ENCODE peak calls at places on chromosomes 2 and 18, in five cellular contexts. H is fibroblast of lung, W is body of pancreas, I is PC-3, G is uterus. X is an unnamed sample.

GRCh38 chr2:102891261-102891660 is 129.4 kb downstream of the TMEM182 start:
- DNase-seq in H (no peak), G (no peak), W (no peak), I (no peak), X (no peak)

GRCh38 chr2:152505495-152505906 is 170.5 kb downstream of the FMNL2 start:
- DNase-seq in W (peak), H (peak), G (no peak), I (no peak), X (no peak)

GRCh38 chr18:28115149-28115550 is 61.8 kb downstream of the CDH2 start:
- DNase-seq in W (no peak), G (no peak), H (peak), I (peak), X (no peak)

GRCh38 chr2:37366773-37367172 is 22.3 kb downstream of the QPCT start:
- DNase-seq in W (no peak), H (no peak), G (no peak), I (no peak), X (no peak)

GRCh38 chr2:28338046-28338753 is 54.5 kb upstream of the FOSL2 start:
- DNase-seq in H (peak), I (no peak), W (peak), G (peak), X (peak)

GRCh38 chr2:133739039-133739438 is 170.8 kb upstream of the NCKAP5 start:
- DNase-seq in W (no peak), I (no peak), G (no peak), H (no peak), X (no peak)

GRCh38 chr2:23386422-23387220 is 1.6 kb downstream of the KLHL29 start:
- DNase-seq in H (no peak), W (no peak), G (peak), I (peak), X (peak)

GRCh38 chr2:128589681-128590080 is 271.0 kb upstream of the HS6ST1 start:
- DNase-seq in I (no peak), W (no peak), H (no peak), G (no peak), X (no peak)

GRCh38 chr2:108918156-108918845 is 70.7 kb downstream of the EDAR start:
- DNase-seq in I (no peak), W (no peak), G (no peak), H (no peak), X (peak)

GRCh38 chr2:135473567-135473966 is 57.5 kb downstream of the ZRANB3 start:
- DNase-seq in I (peak), H (peak), W (no peak), G (no peak), X (no peak)

GRCh38 chr2:10977636-10978035 is 65.9 kb downstream of the KCNF1 start:
- DNase-seq in W (no peak), H (peak), I (no peak), G (no peak), X (no peak)

GRCh38 chr2:41194235-41194634 is 742.3 kb upstream of the SLC8A1 start:
- DNase-seq in H (peak), G (no peak), W (peak), I (peak), X (no peak)

GRCh38 chr2:157375384-157375783 is 49.8 kb upstream of the ERMN start:
- DNase-seq in I (no peak), G (no peak), W (no peak), H (no peak), X (no peak)

GRCh38 chr18:72871091-72871490 is 3.3 kb upstream of the NETO1 start:
- DNase-seq in W (no peak), H (peak), G (no peak), I (peak), X (no peak)

GRCh38 chr2:223494987-223495386 is 107.2 kb downstream of the SCG2 start:
- DNase-seq in W (no peak), H (no peak), I (no peak), G (no peak), X (no peak)

DNA sequence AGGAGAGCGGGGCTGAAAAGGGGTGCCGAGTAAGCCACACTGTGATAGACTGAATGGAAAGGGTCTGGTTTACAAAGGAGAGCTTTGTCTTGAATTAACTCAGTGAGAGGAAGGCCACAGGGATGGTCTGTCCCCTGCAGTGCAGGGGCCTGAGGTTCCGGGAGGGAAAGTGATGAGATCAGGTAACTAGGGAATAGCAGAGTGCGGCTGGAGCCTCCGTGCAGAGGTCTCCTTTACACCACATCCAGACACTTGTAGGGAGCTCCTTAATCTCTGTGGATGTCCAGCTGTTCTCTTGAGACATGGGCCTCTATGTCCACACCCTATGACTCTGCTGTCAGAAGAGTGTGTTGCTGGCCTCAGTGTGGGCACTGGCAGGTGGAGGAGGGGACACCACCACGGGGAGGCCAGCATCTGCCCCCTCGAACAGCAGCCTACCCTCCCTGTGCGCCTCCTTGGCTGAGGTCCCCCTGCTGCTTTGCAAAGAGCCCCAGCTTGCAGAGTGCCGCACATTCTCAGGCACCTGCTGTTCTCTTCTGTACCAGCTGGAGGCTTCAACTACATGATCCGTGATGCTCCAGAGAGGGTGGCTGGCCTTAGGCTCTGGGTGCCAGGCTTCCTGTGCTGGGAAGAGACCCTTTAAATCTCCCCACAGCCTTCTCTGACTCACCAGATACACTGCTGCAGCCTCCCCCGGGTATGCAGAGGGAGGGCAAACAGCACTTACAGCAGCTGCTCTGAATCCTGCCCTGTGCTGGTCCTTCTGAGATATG is 25.9 kb downstream of the ENOSF1 start:
- DNase-seq in H (no peak), G (no peak), W (no peak), I (no peak), X (no peak)
- TF ChIP-seq CTCF in H (no peak), G (no peak), W (no peak), I (no peak), X (no peak)

DNA sequence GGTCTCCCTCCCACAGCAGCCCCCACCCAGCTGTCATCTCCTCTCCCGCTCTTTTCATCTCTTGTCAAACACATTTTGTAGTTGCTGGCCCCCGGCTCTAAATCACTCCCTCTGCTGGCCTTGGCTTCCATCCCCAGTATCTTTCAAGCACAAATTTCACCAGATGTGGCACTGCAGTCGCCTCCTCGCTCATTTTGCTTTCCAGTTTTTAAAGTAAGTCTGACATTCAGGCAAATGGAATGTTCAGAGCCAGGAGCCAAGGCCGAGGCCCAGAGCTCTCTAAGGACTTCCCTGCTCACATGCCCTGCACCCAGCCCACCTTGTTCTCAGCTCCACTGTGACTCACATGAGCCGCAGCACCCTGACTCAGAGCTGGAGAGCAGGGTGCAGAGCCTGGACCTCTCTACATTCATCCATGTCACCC is 158.4 kb downstream of the GALNT14 start:
- DNase-seq in I (peak), H (peak), G (peak), W (no peak), X (no peak)
- TF ChIP-seq CTCF in I (peak), H (peak), G (no peak), W (no peak), X (no peak)

DNA sequence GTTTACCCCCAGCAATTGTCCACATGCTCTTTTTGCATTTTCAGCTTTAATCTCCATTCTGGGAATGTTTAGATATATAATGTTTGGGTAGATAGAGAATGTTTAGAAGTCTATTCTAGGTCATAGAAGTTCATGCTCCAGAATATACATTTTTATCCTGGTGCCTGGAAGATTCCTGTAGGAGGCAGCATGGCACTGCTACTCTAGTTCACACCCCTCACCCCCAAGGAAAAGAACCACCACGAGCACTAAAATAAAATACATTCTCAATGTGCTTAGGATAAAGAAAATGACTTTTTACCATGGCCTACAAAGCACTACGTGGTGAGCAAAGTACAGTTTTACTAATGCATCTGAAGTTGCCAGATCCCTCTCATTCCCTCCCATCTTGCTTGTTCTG is 53.8 kb downstream of the MYO1B start:
- DNase-seq in H (no peak), W (no peak), G (no peak), I (no peak), X (no peak)
- TF ChIP-seq CTCF in H (peak), W (no peak), G (no peak), I (peak), X (no peak)

GRCh38 chr2:173496746-173497145 is 142.1 kb downstream of the CDCA7 start:
- DNase-seq in G (no peak), I (no peak), W (no peak), H (peak), X (no peak)

GRCh38 chr2:173488861-173489260 is 134.2 kb downstream of the CDCA7 start:
- DNase-seq in I (peak), G (no peak), H (no peak), W (no peak), X (no peak)

GRCh38 chr2:173493874-173494273 is 139.2 kb downstream of the CDCA7 start:
- DNase-seq in G (no peak), I (no peak), W (no peak), H (no peak), X (no peak)
- TF ChIP-seq CTCF in G (no peak), I (peak), W (no peak), H (peak), X (no peak)

DNA sequence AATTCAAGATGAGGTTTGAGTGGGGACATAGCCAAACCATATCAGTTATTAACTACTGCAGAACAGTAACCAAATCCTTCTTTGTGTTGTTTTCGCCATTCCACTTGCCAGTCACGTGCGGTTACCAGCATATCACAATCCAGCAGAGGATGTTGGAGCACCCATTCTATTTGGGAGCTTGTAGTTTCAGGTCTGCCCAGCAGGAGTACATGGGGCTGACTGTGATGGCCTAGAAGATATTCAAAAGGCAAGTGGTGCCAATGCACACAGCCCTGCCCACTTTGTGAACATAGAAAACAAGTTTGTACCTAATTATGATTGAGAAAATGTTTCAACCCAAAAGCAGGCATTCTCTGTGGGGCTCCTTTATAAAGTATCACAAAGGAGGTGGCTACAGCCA is 57.0 kb downstream of the ZNF519 start:
- DNase-seq in G (no peak), W (no peak), H (no peak), I (peak), X (no peak)
- TF ChIP-seq CTCF in G (no peak), W (no peak), H (no peak), I (no peak), X (no peak)

DNA sequence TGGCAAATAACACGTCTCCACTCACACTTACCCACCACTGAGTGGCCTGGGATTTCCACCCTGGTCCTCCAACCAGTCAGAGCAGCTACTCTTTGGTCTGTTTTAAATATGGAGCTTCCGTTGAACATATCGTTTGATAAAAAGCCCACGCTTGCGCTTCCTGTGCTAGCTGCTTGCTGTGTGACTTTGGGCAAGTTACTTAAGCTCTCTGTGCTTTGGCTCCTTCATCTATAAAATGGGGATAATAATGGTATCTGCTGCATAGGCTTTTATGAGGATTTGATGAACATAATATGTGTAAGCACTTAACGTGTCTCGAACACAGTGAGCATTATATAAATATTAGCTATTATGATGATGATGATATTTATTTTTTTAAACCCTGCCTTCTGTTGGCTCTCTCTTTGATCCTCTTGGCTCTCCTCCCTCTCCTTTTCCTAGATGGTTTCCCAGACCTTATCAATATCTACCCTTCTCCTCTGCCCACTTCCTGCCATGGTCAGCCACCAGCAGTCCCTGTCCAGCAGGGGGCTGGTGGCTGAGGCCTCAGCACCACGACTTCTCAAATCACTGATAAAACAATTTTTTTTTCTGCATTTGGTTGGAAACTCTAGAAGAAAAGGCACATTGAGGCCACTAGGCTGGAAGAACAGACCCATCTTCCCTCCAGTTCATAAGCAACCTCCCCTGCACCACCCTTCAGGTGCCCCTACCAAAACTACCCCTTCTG is 191.9 kb downstream of the LOXHD1 start:
- DNase-seq in H (no peak), W (no peak), G (no peak), I (no peak), X (no peak)
- TF ChIP-seq CTCF in H (peak), W (no peak), G (no peak), I (peak), X (no peak)

DNA sequence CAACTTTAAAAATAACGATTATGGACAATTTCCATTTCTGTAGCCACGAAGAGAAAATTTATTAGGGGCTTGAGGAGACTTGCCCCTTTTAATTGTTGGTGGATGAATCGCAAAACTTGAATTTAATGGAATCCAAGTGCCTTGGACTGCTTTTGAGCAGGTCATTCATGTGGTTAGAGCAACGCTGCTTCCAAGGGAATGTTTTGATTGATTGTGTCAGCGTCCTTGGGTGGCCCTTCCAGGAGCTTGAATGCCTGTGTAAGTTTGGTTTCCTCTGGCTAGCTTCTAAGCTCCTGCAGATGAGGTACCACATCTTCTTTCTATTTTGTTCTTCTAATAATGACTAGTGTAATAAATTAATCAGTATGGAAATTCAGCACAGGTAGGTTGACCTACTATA is 213.5 kb downstream of the LTBP1 start:
- DNase-seq in H (peak), W (no peak), I (no peak), G (no peak), X (no peak)
- TF ChIP-seq CTCF in H (no peak), W (no peak), I (no peak), G (no peak), X (no peak)

GRCh38 chr2:46031124-46031523 is 266.1 kb upstream of the EPAS1 start:
- DNase-seq in I (no peak), W (no peak), G (no peak), H (no peak), X (no peak)

GRCh38 chr2:46026431-46026830 is 270.8 kb upstream of the EPAS1 start:
- DNase-seq in W (no peak), G (no peak), I (no peak), H (no peak), X (no peak)

GRCh38 chr2:46030330-46030729 is 266.9 kb upstream of the EPAS1 start:
- DNase-seq in G (no peak), W (no peak), I (no peak), H (no peak), X (no peak)

GRCh38 chr2:46032161-46032813 is 264.9 kb upstream of the EPAS1 start:
- DNase-seq in I (no peak), H (no peak), G (no peak), W (no peak), X (no peak)

GRCh38 chr2:46029332-46029811 is 267.8 kb upstream of the EPAS1 start:
- DNase-seq in I (peak), W (no peak), G (no peak), H (peak), X (no peak)
- TF ChIP-seq CTCF in I (peak), W (no peak), G (no peak), H (peak), X (no peak)

GRCh38 chr2:46869621-46870020 is 46.0 kb downstream of the MCFD2 start:
- DNase-seq in G (no peak), H (no peak), I (no peak), W (no peak), X (no peak)
- TF ChIP-seq CTCF in G (no peak), H (no peak), I (no peak), W (no peak), X (no peak)

GRCh38 chr18:10015941-10016819 is 102.4 kb downstream of the VAPA start:
- DNase-seq in H (peak), I (peak), W (no peak), G (peak), X (no peak)
- TF ChIP-seq CTCF in H (peak), I (peak), W (no peak), G (peak), X (no peak)

X was measured in colonic mucosa.